ENCODE peak calls at places on chromosomes 3 and 15, in seven cellular contexts. H is IMR-90, P is HepG2, M is K562, B is GM12878, W is HCT116, R is H1. O is an unnamed sample.

GRCh38 chr3:124395584-124396340 is 334.5 kb upstream of the UMPS start:
- DNase-seq in H (peak), P (no peak), M (no peak), B (no peak), W (no peak), R (no peak), O (no peak)

GRCh38 chr15:60651155-60651554 is 172.2 kb upstream of the ICE2 start:
- DNase-seq in H (no peak), P (peak), M (no peak), B (no peak), W (no peak), R (no peak), O (no peak)

GRCh38 chr3:112765531-112765930 is 81.1 kb downstream of the CD200R1L start:
- DNase-seq in H (no peak), P (no peak), M (no peak), B (no peak), W (no peak), R (no peak), O (no peak)

GRCh38 chr3:81743096-81744025 is 18.1 kb downstream of the GBE1 start:
- DNase-seq in H (peak), P (no peak), M (peak), B (no peak), W (peak), R (no peak), O (peak)

GRCh38 chr3:9416139-9416780 is 18.8 kb downstream of the SETD5 start:
- DNase-seq in H (peak), P (no peak), M (no peak), B (no peak), W (no peak), R (no peak), O (peak)

GRCh38 chr3:171461087-171461917 is 1.1 kb upstream of the TNIK start:
- DNase-seq in H (peak), P (no peak), M (peak), B (no peak), W (peak), R (peak), O (peak)

GRCh38 chr15:62931650-62932049 is 110.9 kb upstream of the TPM1 start:
- DNase-seq in H (no peak), P (no peak), M (no peak), B (no peak), W (no peak), R (no peak), O (no peak)

GRCh38 chr3:107654218-107654617 is 131.5 kb downstream of the BBX start:
- DNase-seq in H (no peak), P (no peak), M (no peak), B (no peak), W (no peak), R (no peak), O (no peak)

GRCh38 chr3:52783211-52783555 is 5.8 kb downstream of the ITIH1 start:
- DNase-seq in H (no peak), P (no peak), M (no peak), B (no peak), W (no peak), R (no peak), O (no peak)

GRCh38 chr3:132344666-132345280 is 27.6 kb downstream of the ACP3 start:
- DNase-seq in H (peak), P (no peak), M (no peak), B (no peak), W (peak), R (no peak), O (no peak)

GRCh38 chr15:68154923-68155559 is 50.1 kb downstream of the CALML4 start:
- DNase-seq in H (peak), P (peak), M (peak), B (no peak), W (peak), R (no peak), O (peak)

GRCh38 chr3:71469131-71469430 is 114.4 kb downstream of the FOXP1 start:
- DNase-seq in H (no peak), P (no peak), M (no peak), B (no peak), W (no peak), R (no peak), O (peak)

GRCh38 chr3:134667956-134668355 is 17.1 kb upstream of the KY start:
- DNase-seq in H (no peak), P (no peak), M (no peak), B (no peak), W (no peak), R (no peak), O (no peak)

GRCh38 chr3:37935756-37936666 is 54.6 kb upstream of the VILL start:
- DNase-seq in H (peak), P (peak), M (no peak), B (no peak), W (peak), R (no peak), O (peak)

GRCh38 chr3:167712445-167712844 is 22.2 kb downstream of the PDCD10 start:
- DNase-seq in H (no peak), P (no peak), M (no peak), B (no peak), W (no peak), R (no peak), O (no peak)

GRCh38 chr3:19711160-19711782 is 222.7 kb downstream of the EFHB start:
- DNase-seq in H (no peak), P (no peak), M (no peak), B (no peak), W (no peak), R (no peak), O (no peak)

GRCh38 chr3:127074900-127075360 is 92.0 kb downstream of the PLXNA1 start:
- DNase-seq in H (peak), P (no peak), M (no peak), B (peak), W (no peak), R (no peak), O (no peak)

GRCh38 chr15:31478781-31479221 is 152.2 kb downstream of the KLF13 start:
- DNase-seq in H (no peak), P (no peak), M (no peak), B (no peak), W (no peak), R (no peak), O (no peak)

GRCh38 chr15:96409231-96410138 is 79.0 kb downstream of the NR2F2 start:
- DNase-seq in H (peak), P (peak), M (peak), B (no peak), W (no peak), R (peak), O (no peak)

GRCh38 chr3:129665024-129665768 is 58.7 kb upstream of the PLXND1 start:
- DNase-seq in H (peak), P (peak), M (no peak), B (no peak), W (no peak), R (no peak), O (no peak)

GRCh38 chr3:49713336-49714105 is 6.0 kb downstream of the AMIGO3 start:
- DNase-seq in H (no peak), P (no peak), M (no peak), B (no peak), W (no peak), R (peak), O (no peak)

GRCh38 chr3:161314836-161315391 is 56.4 kb downstream of the SPTSSB start:
- DNase-seq in H (no peak), P (no peak), M (no peak), B (no peak), W (no peak), R (no peak), O (no peak)

GRCh38 chr3:37466660-37467359 is 292.4 kb upstream of the LRRFIP2 start:
- DNase-seq in H (no peak), P (no peak), M (no peak), B (no peak), W (no peak), R (no peak), O (no peak)

GRCh38 chr3:55543228-55543627 is 56.1 kb upstream of the WNT5A start:
- DNase-seq in H (no peak), P (no peak), M (no peak), B (no peak), W (no peak), R (no peak), O (no peak)

GRCh38 chr15:57610130-57610529 is 18.4 kb downstream of the MYZAP start:
- DNase-seq in H (peak), P (no peak), M (no peak), B (no peak), W (peak), R (no peak), O (peak)

GRCh38 chr15:56871180-56871579 is 47.3 kb upstream of the TCF12 start:
- DNase-seq in H (peak), P (peak), M (no peak), B (no peak), W (peak), R (no peak), O (peak)

GRCh38 chr3:128549283-128550112 is 56.5 kb upstream of the GATA2 start:
- DNase-seq in H (peak), P (peak), M (peak), B (no peak), W (no peak), R (no peak), O (no peak)

DNA sequence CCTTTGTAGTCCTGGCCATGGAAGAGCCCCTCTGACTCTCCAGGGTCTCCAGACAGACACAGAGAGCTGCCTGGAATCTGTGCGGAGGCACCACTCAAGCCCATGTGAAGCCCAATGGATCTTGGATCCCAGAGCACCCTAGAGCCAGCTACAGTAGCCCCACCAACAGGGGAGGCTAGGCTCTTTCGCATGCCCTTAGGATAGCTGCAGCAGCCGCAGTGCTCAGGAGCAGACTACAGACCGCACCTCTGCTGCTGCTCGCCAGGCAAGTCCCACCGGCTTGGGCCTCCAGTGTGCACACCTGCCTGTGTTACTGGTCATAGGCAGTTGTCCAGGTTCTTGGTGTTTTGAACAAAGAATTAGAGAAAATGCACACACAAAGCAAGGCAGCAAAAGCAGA is 131.6 kb downstream of the SPATA16 start:
- DNase-seq in H (no peak), P (peak), M (no peak), B (no peak), W (no peak), R (no peak), O (no peak)
- TF ChIP-seq CEBPB in H (no peak), P (no peak), M (no peak), B (no peak), W (no peak), R (no peak), O (no peak)

DNA sequence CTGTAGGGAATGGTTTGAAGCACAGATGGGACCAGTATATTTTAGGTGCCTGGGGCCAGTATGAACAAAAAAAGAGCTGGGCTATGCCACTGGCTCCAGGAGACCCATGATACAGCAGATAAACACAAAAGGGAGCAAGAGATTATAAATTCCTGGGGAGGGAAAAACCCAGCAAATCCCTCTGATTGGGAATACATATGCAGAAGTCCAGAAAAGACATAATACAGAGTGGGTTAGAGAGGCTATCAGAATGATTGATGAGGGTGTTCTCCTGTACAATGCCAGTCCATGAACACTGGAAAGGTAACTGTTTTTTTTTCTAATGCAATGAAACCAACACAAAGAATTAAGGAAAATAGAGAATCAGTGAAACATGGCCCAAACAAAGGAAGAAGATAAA is 5.4 kb upstream of the VPS39 start:
- DNase-seq in H (no peak), P (no peak), M (no peak), B (no peak), W (no peak), R (no peak), O (no peak)
- TF ChIP-seq CEBPB in H (no peak), P (no peak), M (no peak), B (no peak), W (no peak), R (no peak), O (no peak)

GRCh38 chr3:153285194-153285641 is 123.2 kb downstream of the RAP2B start:
- DNase-seq in H (peak), P (no peak), M (peak), B (no peak), W (no peak), R (no peak), O (peak)
- TF ChIP-seq CEBPB in H (no peak), P (no peak), M (no peak), B (no peak), W (no peak), R (no peak), O (no peak)

GRCh38 chr3:152444029-152444641 is 175.4 kb downstream of the MBNL1 start:
- DNase-seq in H (peak), P (peak), M (peak), B (peak), W (peak), R (no peak), O (peak)
- TF ChIP-seq CEBPB in H (no peak), P (no peak), M (no peak), B (no peak), W (no peak), R (no peak), O (no peak)

GRCh38 chr15:98790270-98790669 is 141.9 kb downstream of the IGF1R start:
- DNase-seq in H (no peak), P (no peak), M (no peak), B (no peak), W (no peak), R (no peak), O (no peak)
- TF ChIP-seq CEBPB in H (no peak), P (no peak), M (no peak), B (no peak), W (no peak), R (no peak), O (no peak)

GRCh38 chr3:23221136-23221535 is 18.0 kb downstream of the UBE2E2 start:
- DNase-seq in H (no peak), P (no peak), M (no peak), B (no peak), W (no peak), R (no peak), O (no peak)
- TF ChIP-seq CEBPB in H (no peak), P (no peak), M (no peak), B (no peak), W (no peak), R (no peak), O (no peak)

DNA sequence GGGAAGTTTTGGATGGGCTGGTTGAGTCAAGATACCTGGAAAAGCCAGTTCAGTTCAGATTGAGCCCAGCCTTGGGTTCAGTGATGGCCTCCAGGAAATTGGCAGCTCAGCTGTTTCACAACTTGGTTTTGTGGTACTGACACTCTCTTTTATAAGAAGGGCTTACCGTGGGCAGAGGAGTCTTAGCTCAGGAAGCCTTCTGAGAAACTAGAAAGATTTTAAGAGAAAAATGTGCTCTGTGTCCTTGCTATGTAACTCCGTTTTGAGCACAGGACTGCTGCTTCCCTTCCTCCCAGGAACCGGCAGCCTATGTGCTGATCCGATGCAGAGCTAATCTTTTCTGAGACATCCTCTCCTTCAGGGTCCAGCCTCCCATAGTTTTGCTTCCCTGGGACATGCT is 46.6 kb upstream of the RASGRP1 start:
- DNase-seq in H (no peak), P (no peak), M (no peak), B (no peak), W (no peak), R (no peak), O (no peak)
- TF ChIP-seq CEBPB in H (no peak), P (no peak), M (no peak), B (no peak), W (no peak), R (no peak), O (no peak)